ENCODE peak calls at places on chromosomes 2 and 18, in eight cellular contexts. J is trophoblast cell, L is astrocyte, R is K562, P is lower lobe of right lung, V is upper lobe of right lung, E is neural progenitor cell, K is right lobe of liver. Z is an unnamed sample. For H3K4me1 and H3K9me3, the result is how much of the 10 kb centered on the place peaks cover.

GRCh38 chr2:212961255-212961654 is 190.2 kb downstream of the IKZF2 start:
- DNase-seq in J (no peak), L (no peak), R (no peak), P (no peak), V (no peak), E (no peak), K (no peak), Z (no peak)

GRCh38 chr2:157413342-157414035 is 30.4 kb downstream of the CYTIP start:
- DNase-seq in J (no peak), L (no peak), R (no peak), P (no peak), V (no peak), E (no peak), K (no peak), Z (no peak)

GRCh38 chr2:12884713-12885282 is 168.1 kb downstream of the TRIB2 start:
- DNase-seq in J (no peak), L (peak), R (no peak), P (no peak), V (no peak), E (no peak), K (peak), Z (peak)

GRCh38 chr18:1296237-1296636 is 391.6 kb downstream of the ADCYAP1 start:
- DNase-seq in J (no peak), L (no peak), R (no peak), P (no peak), V (no peak), E (no peak), K (no peak), Z (no peak)

GRCh38 chr2:46878886-46879285 is 36.7 kb downstream of the MCFD2 start:
- DNase-seq in J (no peak), L (peak), R (no peak), P (no peak), V (no peak), E (peak), K (no peak), Z (peak)

GRCh38 chr2:156790343-156791034 is 354.3 kb downstream of the GPD2 start:
- DNase-seq in J (no peak), L (no peak), R (no peak), P (no peak), V (no peak), E (no peak), K (no peak), Z (no peak)

GRCh38 chr2:191638079-191638801 is 39.7 kb upstream of the NABP1 start:
- DNase-seq in J (peak), L (no peak), R (peak), P (no peak), V (no peak), E (peak), K (no peak), Z (no peak)

GRCh38 chr2:11281221-11281620 is 63.2 kb downstream of the ROCK2 start:
- DNase-seq in J (no peak), L (no peak), R (no peak), P (no peak), V (no peak), E (no peak), K (no peak), Z (no peak)

GRCh38 chr2:119723784-119724467 is 35.8 kb upstream of the PTPN4 start:
- DNase-seq in J (no peak), L (peak), R (no peak), P (no peak), V (no peak), E (no peak), K (no peak), Z (no peak)

GRCh38 chr18:45775241-45775676 is 50.2 kb upstream of the SIGLEC15 start:
- DNase-seq in J (peak), L (peak), R (peak), P (peak), V (peak), E (peak), K (peak), Z (peak)

GRCh38 chr18:45775726-45776125 is 49.7 kb upstream of the SIGLEC15 start:
- DNase-seq in J (no peak), L (no peak), R (no peak), P (no peak), V (no peak), E (no peak), K (no peak), Z (no peak)

GRCh38 chr18:45774065-45774521 is 50.1 kb downstream of the SLC14A1 start:
- DNase-seq in J (no peak), L (peak), R (no peak), P (no peak), V (no peak), E (no peak), K (no peak), Z (no peak)

GRCh38 chr18:45772081-45772480 is 48.1 kb downstream of the SLC14A1 start:
- DNase-seq in J (no peak), L (no peak), R (no peak), P (no peak), V (no peak), E (no peak), K (no peak), Z (no peak)

DNA sequence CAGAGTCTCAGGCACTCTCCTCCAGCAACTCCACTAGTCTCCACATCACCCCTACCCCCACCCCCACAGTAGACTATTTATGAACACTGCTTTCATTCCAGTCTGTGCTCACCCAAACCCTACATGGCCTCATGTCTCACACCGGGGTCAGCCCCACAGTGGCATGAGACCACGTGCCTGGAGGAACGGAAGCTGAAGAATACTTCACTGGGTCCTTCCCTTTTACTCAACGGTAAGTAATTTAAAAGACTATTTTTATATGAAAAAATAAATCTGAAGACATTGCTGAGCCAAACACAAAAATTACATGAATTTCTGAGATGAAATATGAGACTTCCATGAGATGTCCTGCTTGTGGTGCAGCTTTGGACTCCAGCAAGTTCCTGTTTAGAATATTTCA is 47.6 kb downstream of the SLC14A1 start:
- DNase-seq in J (no peak), L (no peak), R (no peak), P (no peak), V (no peak), E (no peak), K (no peak), Z (no peak)
- H3K27ac ChIP-seq in J (no peak), L (no peak), R (no peak), P (no peak), V (no peak), E (no peak), K (no peak), Z (no peak)

DNA sequence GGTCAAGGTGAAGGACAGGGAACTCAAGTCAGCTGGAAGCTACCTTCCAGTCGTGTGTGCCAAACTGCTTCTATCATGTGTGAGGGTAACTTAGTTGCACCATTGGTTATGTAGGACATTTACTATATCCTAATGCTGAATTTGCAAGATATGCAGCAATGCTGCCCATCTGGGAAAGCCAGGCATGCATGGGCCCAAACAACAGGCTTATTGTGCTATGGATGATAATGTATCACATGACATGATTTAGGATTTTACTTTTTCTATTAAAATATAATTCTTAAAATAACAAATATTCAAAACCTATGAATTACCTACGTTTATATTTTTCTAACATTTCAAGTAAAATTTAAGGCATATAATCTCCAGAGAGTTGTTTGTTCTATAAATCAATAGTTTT is 35.9 kb downstream of the B4GALT6 start:
- DNase-seq in J (no peak), L (no peak), R (no peak), P (no peak), V (no peak), E (no peak), K (no peak), Z (no peak)
- H3K4me1 ChIP-seq in J (under half), L (under half), R (under half), P (under half), V (under half), E (under half), K (under half), Z (under half)

GRCh38 chr18:80086281-80086680 is 22.8 kb upstream of the ADNP2 start:
- DNase-seq in J (no peak), L (no peak), R (no peak), P (no peak), V (no peak), E (no peak), K (no peak), Z (no peak)
- H3K9me3 ChIP-seq in J (under half), L (under half), R (under half), P (under half), V (under half), E (under half), K (under half), Z (under half)

DNA sequence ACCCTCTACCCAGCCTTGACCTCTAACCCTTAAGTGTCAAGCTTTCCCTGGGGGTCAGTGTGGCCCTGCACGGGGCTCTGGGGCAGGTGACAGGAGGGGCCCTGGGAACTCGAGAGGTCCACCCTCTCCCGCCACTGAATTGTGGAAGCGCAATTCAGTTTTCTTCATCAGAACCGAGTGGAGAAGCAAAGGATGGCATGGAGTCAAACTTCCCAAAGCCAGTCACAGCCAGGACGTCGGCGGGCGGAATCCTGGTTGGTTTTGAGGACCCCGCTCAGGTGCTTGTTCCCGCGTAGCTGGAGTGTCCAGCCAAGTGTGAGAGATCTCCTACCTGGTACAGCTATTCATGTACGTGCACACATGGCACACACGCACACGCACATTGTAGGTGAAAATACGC is 62.0 kb downstream of the MBP start:
- DNase-seq in J (no peak), L (no peak), R (no peak), P (no peak), V (no peak), E (no peak), K (no peak), Z (no peak)
- H3K27ac ChIP-seq in J (no peak), L (peak), R (no peak), P (no peak), V (no peak), E (no peak), K (no peak), Z (no peak)

DNA sequence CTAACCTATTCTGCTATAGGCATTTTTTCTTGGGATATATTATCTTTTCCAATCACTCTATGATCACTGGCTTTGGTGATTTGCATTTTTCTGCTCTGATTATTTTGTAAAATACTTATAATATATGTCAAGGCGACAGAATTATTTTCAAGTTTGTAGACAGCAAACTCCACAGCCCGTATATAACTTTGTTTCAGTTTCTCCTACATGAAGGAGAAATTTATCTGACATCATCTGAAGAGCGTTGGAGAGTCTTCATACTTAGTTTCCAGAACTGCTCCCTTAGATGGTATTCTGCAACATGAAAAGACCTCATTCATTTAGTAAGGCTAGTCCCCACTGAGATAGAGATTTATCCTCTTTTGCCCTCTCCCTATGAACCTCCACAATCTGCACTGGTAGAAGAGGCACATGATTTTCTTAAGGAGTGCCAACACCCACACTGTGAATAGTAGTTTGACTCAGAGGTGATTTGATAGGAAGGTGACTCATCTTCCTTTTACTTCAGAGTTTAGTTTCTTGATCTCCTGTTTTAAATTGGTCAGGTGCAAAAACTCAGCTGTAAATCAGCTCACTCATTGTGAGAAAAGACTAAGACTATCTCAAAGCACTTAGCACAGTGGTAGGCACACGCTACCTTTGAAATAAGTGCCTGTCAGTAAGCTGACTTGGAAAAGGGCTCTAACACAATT is 1848.6 kb upstream of the CELF4 start:
- DNase-seq in J (no peak), L (peak), R (no peak), P (no peak), V (no peak), E (no peak), K (no peak), Z (no peak)
- H3K4me1 ChIP-seq in J (under half), L (under half), R (under half), P (under half), V (under half), E (under half), K (under half), Z (under half)